ENCODE peak calls at places on chromosomes 3 and 15, in ten cellular contexts. S is H54, G is body of pancreas, R is uterus, U is A549, Q is transverse colon, M is ovary, I is GM12891, F is upper lobe of left lung, Z is adrenal gland. L is an unnamed sample.
A peak's percentile ranks its signal among the peaks of the same experiment; 100 is the strongest.

GRCh38 chr15:62828364-62828763 is 214.2 kb upstream of the TPM1 start:
- DNase-seq in Q (no peak), I (no peak), F (no peak), U (no peak), S (no peak), R (no peak), Z (no peak), G (no peak), M (no peak), L (no peak)

GRCh38 chr3:149632225-149632624 is 25.6 kb downstream of the WWTR1 start:
- DNase-seq in S (no peak), Q (no peak), Z (no peak), R (no peak), G (no peak), U (no peak), M (no peak), F (no peak), I (no peak), L (no peak)

GRCh38 chr3:106813742-106814141 is 563.5 kb upstream of the CCDC54 start:
- DNase-seq in I (no peak), R (no peak), G (no peak), S (no peak), Z (no peak), F (no peak), Q (no peak), M (no peak), U (no peak), L (no peak)

GRCh38 chr3:184568918-184569829 is 7.6 kb downstream of the EPHB3 start:
- DNase-seq in U (no peak), G (peak; percentile 83), M (peak; percentile 95), R (peak; percentile 93), Q (peak; percentile 72), S (peak; percentile 74), I (no peak), Z (peak; percentile 64), F (peak; percentile 91), L (no peak)

GRCh38 chr3:13348671-13349396 is 71.3 kb downstream of the NUP210 start:
- DNase-seq in R (no peak), M (no peak), Q (no peak), G (no peak), F (no peak), S (no peak), I (no peak), Z (no peak), U (no peak), L (no peak)

GRCh38 chr15:70169147-70169546 is 71.4 kb upstream of the TLE3 start:
- DNase-seq in I (no peak), G (no peak), Q (no peak), Z (no peak), U (no peak), R (no peak), M (no peak), F (no peak), S (no peak), L (no peak)

GRCh38 chr3:65545429-65545828 is 493.3 kb downstream of the MAGI1 start:
- DNase-seq in R (no peak), Z (no peak), G (no peak), Q (no peak), F (no peak), S (peak; percentile 13), U (no peak), M (no peak), I (no peak), L (no peak)

GRCh38 chr3:129034650-129035049 is 25.9 kb upstream of the GP9 start:
- DNase-seq in G (no peak), I (no peak), U (peak; percentile 28), M (no peak), F (no peak), Z (no peak), Q (no peak), R (no peak), S (no peak), L (no peak)

GRCh38 chr3:197328198-197328597 is 29.8 kb upstream of the DLG1 start:
- DNase-seq in M (no peak), F (no peak), G (no peak), U (no peak), Q (no peak), I (no peak), S (no peak), Z (no peak), R (no peak), L (no peak)

GRCh38 chr3:141431411-141432378 is 55.1 kb upstream of the RASA2 start:
- DNase-seq in F (no peak), U (no peak), R (peak; percentile 54), S (no peak), M (no peak), I (no peak), Z (no peak), Q (no peak), G (peak; percentile 43), L (no peak)

GRCh38 chr15:60299452-60300047 is 98.2 kb downstream of the ANXA2 start:
- DNase-seq in S (no peak), U (peak; percentile 12), Z (no peak), M (peak; percentile 15), Q (peak; percentile 53), F (no peak), R (peak; percentile 38), G (peak; percentile 21), I (no peak), L (no peak)

GRCh38 chr3:172201136-172201989 is 162.0 kb downstream of the FNDC3B start:
- DNase-seq in Q (peak; percentile 74), G (peak; percentile 58), M (peak; percentile 76), S (no peak), U (no peak), F (no peak), I (no peak), R (peak; percentile 75), Z (peak; percentile 86), L (no peak)
- TF ChIP-seq POLR2A in Q (no peak), G (no peak), M (no peak), S (no peak), U (no peak), F (no peak), I (no peak), R (no peak), Z (no peak), L (no peak)

GRCh38 chr15:45399381-45400212 is 21.3 kb upstream of the GATM start:
- DNase-seq in S (no peak), F (no peak), G (peak; percentile 51), R (no peak), I (no peak), U (peak; percentile 18), Z (peak; percentile 28), M (no peak), Q (no peak), L (no peak)

GRCh38 chr15:45401665-45402161 is 23.4 kb upstream of the GATM start:
- DNase-seq in U (no peak), Q (peak; percentile 16), R (no peak), I (no peak), G (no peak), F (no peak), M (no peak), S (no peak), Z (no peak), L (no peak)

GRCh38 chr15:45402955-45403892 is 24.9 kb upstream of the GATM start:
- DNase-seq in Z (peak; percentile 32), G (peak; percentile 46), I (peak; percentile 23), M (no peak), Q (peak; percentile 48), U (peak; percentile 15), R (peak; percentile 18), F (peak; percentile 90), S (peak; percentile 33), L (peak; percentile 41)

GRCh38 chr15:45397116-45397665 is 18.8 kb upstream of the GATM start:
- DNase-seq in R (no peak), M (no peak), Q (no peak), Z (no peak), G (no peak), I (no peak), F (no peak), S (no peak), U (no peak), L (no peak)

DNA sequence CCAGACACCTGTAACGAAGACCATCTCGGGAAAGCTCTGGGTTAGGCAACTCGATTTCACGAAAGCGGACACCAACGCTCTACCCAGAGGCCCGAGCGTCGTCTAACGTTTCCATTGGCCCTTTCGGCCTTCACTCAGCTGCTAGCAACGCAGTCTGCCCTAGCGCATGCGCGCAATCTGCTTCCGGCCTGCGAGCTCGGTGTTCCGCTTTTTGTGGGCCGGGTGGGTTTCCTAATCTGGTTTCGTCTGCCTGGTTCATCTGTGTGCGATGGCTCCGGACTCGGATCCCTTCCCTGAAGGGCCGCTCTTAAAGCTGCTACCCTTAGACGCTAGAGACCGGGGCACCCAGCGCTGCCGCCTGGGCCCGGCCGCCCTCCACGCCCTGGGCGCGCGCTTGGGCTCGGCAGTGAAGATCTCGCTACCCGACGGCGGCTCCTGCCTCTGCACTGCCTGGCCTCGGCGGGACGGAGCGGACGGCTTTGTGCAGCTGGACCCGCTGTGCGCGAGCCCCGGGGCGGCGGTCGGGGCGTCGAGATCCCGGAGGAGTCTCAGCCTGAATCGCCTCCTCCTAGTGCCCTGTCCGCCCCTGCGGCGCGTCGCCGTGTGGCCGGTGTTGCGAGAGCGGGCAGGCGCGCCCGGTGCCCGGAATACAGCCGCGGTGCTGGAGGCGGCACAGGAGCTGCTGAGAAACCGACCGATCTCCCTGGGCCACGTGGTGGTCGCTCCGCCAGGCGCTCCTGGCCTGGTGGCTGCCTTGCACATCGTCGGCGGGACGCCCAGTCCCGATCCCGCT is 24.0 kb upstream of the GATM start:
- DNase-seq in R (peak; percentile 96), F (peak; percentile 94), Q (peak; percentile 96), G (peak; percentile 98), Z (peak; percentile 97), M (peak; percentile 97), U (peak; percentile 85), I (peak; percentile 76), S (peak; percentile 91), L (peak; percentile 80)
- TF ChIP-seq POLR2A in R (peak; percentile 69), F (peak; percentile 91), Q (peak; percentile 81), G (peak; percentile 94), Z (peak; percentile 45), M (peak; percentile 65), U (peak; percentile 71), I (peak; percentile 97), S (peak; percentile 58), L (peak; percentile 94)

GRCh38 chr15:75346796-75347221 is at the start of gene NEIL1:
- DNase-seq in F (no peak), M (no peak), Z (peak; percentile 39), Q (peak; percentile 64), I (no peak), U (no peak), S (no peak), G (peak; percentile 32), R (no peak), L (no peak)
- TF ChIP-seq POLR2A in F (peak; percentile 18), M (no peak), Z (no peak), Q (peak; percentile 42), I (no peak), U (no peak), S (no peak), G (no peak), R (no peak), L (no peak)

DNA sequence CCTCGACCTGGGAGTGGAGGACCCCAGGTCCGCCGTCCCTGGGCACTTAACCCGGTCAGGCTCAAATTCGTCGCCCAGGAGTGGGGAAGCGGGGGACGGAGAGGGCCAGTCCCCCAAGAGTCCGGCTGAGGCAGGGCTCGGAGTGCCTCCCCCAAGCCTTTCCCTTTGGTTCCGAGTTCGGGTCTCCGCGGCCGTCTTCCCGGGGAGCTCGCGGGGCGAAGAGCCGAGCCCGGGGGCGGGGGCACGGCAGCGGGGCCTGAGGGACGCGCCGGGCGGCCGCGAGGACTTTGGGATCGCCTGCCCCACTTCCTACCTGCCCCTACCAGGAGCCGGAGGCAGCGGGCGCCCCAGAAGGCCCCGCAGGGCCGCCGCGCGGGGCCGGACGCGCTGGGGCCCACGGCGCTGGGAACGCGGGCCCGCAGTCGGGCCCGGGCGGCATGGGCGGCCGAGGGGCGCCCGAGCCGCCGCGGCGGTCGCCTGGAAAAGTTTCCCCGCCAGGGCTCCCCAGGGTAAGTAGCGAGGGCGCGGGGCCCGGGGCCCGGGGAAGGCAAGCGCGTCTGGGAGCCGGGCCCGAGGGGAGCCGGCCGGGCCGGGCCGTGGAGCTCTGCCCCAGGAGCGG is 2.8 kb downstream of the FURIN start:
- DNase-seq in M (peak; percentile 38), G (peak; percentile 39), S (no peak), I (no peak), U (no peak), F (peak; percentile 91), R (peak; percentile 49), Q (peak; percentile 41), Z (peak; percentile 26), L (peak; percentile 46)
- TF ChIP-seq POLR2A in M (no peak), G (peak; percentile 21), S (no peak), I (no peak), U (no peak), F (no peak), R (no peak), Q (peak; percentile 6), Z (no peak), L (no peak)